ENCODE peak calls at places on chromosomes 12 and 14, in eight cellular contexts. E is small intestine, A is DND-41, Z is ascending aorta, J is HCT116, S is endothelial cell of umbilical vein, B is fibroblast of lung, I is lung. X is an unnamed sample.

GRCh38 chr12:19794116-19794515 is 354.8 kb downstream of the AEBP2 start:
- DNase-seq in E (no peak), A (no peak), Z (no peak), J (no peak), S (no peak), B (no peak), I (no peak), X (no peak)

GRCh38 chr12:48794870-48795269 is 6.0 kb upstream of the ADCY6 start:
- DNase-seq in E (peak; percentile 56), A (no peak), Z (no peak), J (no peak), S (no peak), B (no peak), I (no peak), X (peak; percentile 99)

GRCh38 chr12:71645268-71645667 is 18.4 kb downstream of the ZFC3H1 start:
- DNase-seq in E (no peak), A (no peak), Z (no peak), J (no peak), S (no peak), B (no peak), I (no peak), X (no peak)

GRCh38 chr12:64160718-64161060 is 61.4 kb downstream of the KICS2 start:
- DNase-seq in E (no peak), A (no peak), Z (no peak), J (no peak), S (peak; percentile 53), B (peak; percentile 81), I (no peak), X (peak; percentile 52)

GRCh38 chr12:48947727-48948126 is 9.6 kb downstream of the ARF3 start:
- DNase-seq in E (peak; percentile 72), A (no peak), Z (no peak), J (no peak), S (no peak), B (no peak), I (no peak), X (peak; percentile 54)

GRCh38 chr12:49947593-49948226 is 2.8 kb upstream of the AQP2 start:
- DNase-seq in E (no peak), A (no peak), Z (no peak), J (no peak), S (no peak), B (no peak), I (no peak), X (no peak)

GRCh38 chr12:8687846-8688601 is 9.8 kb upstream of the RIMKLB start:
- DNase-seq in E (peak; percentile 31), A (peak; percentile 15), Z (peak; percentile 32), J (peak; percentile 27), S (peak; percentile 97), B (peak; percentile 91), I (peak; percentile 56), X (peak; percentile 71)

GRCh38 chr12:128323526-128323925 is 56.6 kb downstream of the TMEM132C start:
- DNase-seq in E (no peak), A (no peak), Z (no peak), J (no peak), S (no peak), B (no peak), I (no peak), X (no peak)

GRCh38 chr14:57420986-57421385 is 30.6 kb downstream of the NAA30 start:
- DNase-seq in E (no peak), A (no peak), Z (no peak), J (no peak), S (no peak), B (no peak), I (no peak), X (no peak)

GRCh38 chr12:47835017-47835830 is 15.5 kb upstream of the HDAC7 start:
- DNase-seq in E (no peak), A (no peak), Z (no peak), J (no peak), S (no peak), B (no peak), I (no peak), X (no peak)

GRCh38 chr12:22034709-22035506 is 11.1 kb upstream of the CMAS start:
- DNase-seq in E (no peak), A (no peak), Z (no peak), J (no peak), S (peak; percentile 47), B (no peak), I (no peak), X (no peak)

GRCh38 chr12:990308-990648 is 745 bp upstream of the ERC1 start:
- DNase-seq in E (peak; percentile 42), A (peak; percentile 62), Z (no peak), J (no peak), S (no peak), B (peak; percentile 66), I (peak; percentile 61), X (peak; percentile 37)

GRCh38 chr12:120903382-120903817 is 758 bp downstream of the SPPL3 start:
- DNase-seq in E (peak; percentile 95), A (peak; percentile 68), Z (no peak), J (no peak), S (peak; percentile 33), B (peak; percentile 18), I (peak; percentile 73), X (peak; percentile 55)

GRCh38 chr14:50854521-50854920 is 17.3 kb upstream of the ABHD12B start:
- DNase-seq in E (no peak), A (no peak), Z (no peak), J (no peak), S (no peak), B (no peak), I (no peak), X (no peak)

GRCh38 chr14:68811161-68811560 is 18.3 kb upstream of the ZFP36L1 start:
- DNase-seq in E (no peak), A (no peak), Z (no peak), J (no peak), S (no peak), B (no peak), I (no peak), X (no peak)

GRCh38 chr14:66284346-66284745 is 201.8 kb upstream of the CCDC196 start:
- DNase-seq in E (peak; percentile 5), A (no peak), Z (no peak), J (no peak), S (no peak), B (no peak), I (no peak), X (no peak)

GRCh38 chr12:47038270-47038748 is 41.1 kb upstream of the PCED1B start:
- DNase-seq in E (peak; percentile 38), A (no peak), Z (no peak), J (no peak), S (no peak), B (peak; percentile 57), I (no peak), X (peak; percentile 76)

GRCh38 chr12:109763201-109763841 is 49.7 kb downstream of the FAM222A start:
- DNase-seq in E (peak; percentile 84), A (peak; percentile 15), Z (no peak), J (no peak), S (peak; percentile 21), B (peak; percentile 47), I (no peak), X (peak; percentile 87)

GRCh38 chr12:4145990-4146859 is 127.3 kb upstream of the CCND2 start:
- DNase-seq in E (no peak), A (no peak), Z (no peak), J (no peak), S (no peak), B (no peak), I (no peak), X (no peak)

GRCh38 chr14:21026988-21027315 is 2.1 kb upstream of the NDRG2 start:
- DNase-seq in E (no peak), A (no peak), Z (no peak), J (no peak), S (no peak), B (no peak), I (no peak), X (no peak)

GRCh38 chr12:113477171-113477841 is 5.6 kb upstream of the LHX5 start:
- DNase-seq in E (no peak), A (no peak), Z (no peak), J (no peak), S (no peak), B (no peak), I (no peak), X (no peak)

GRCh38 chr12:82034769-82035168 is 275.6 kb upstream of the PPFIA2 start:
- DNase-seq in E (no peak), A (no peak), Z (no peak), J (no peak), S (no peak), B (no peak), I (no peak), X (no peak)

GRCh38 chr12:65895031-65895430 is 70.7 kb downstream of the HMGA2 start:
- DNase-seq in E (no peak), A (no peak), Z (no peak), J (no peak), S (no peak), B (no peak), I (no peak), X (no peak)
- H3K4me3 ChIP-seq in E (no peak overlapping the region), A (no peak overlapping the region), Z (no peak overlapping the region), J (no peak overlapping the region), S (no peak overlapping the region), B (no peak overlapping the region), I (no peak overlapping the region), X (no peak overlapping the region)

GRCh38 chr12:73629171-73629570 is 908.5 kb upstream of the ATXN7L3B start:
- DNase-seq in E (no peak), A (no peak), Z (no peak), J (no peak), S (no peak), B (no peak), I (no peak), X (no peak)

GRCh38 chr12:73629893-73630872 is 907.5 kb upstream of the ATXN7L3B start:
- DNase-seq in E (no peak), A (no peak), Z (no peak), J (no peak), S (no peak), B (no peak), I (no peak), X (no peak)

GRCh38 chr12:73632191-73632590 is 905.4 kb upstream of the ATXN7L3B start:
- DNase-seq in E (no peak), A (no peak), Z (no peak), J (no peak), S (no peak), B (no peak), I (no peak), X (no peak)

DNA sequence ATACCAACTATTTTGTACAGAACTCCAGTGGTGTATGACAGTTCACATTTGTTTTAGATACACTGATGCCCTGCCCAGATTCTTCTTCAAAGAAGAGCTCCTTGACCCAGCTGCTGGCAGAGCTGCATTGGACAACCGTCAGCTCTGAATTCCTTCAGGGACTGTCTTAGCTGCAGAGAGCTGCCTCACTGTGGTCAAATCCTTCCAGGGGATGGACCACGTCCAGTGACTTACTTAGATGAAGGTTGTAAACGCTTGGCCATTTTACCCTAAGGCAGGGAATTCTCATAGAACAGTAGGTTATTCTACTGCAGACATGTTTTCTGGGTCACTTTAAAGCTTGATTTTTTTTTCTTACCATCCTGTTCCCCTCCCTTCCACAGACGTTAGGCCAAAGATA is 905.0 kb upstream of the ATXN7L3B start:
- DNase-seq in E (no peak), A (no peak), Z (no peak), J (no peak), S (no peak), B (no peak), I (no peak), X (no peak)
- H3K4me3 ChIP-seq in E (no peak overlapping the region), A (no peak overlapping the region), Z (no peak overlapping the region), J (no peak overlapping the region), S (no peak overlapping the region), B (no peak overlapping the region), I (no peak overlapping the region), X (no peak overlapping the region)

GRCh38 chr12:57216014-57216891 is at the start of gene NXPH4:
- DNase-seq in E (no peak), A (no peak), Z (no peak), J (no peak), S (no peak), B (no peak), I (no peak), X (no peak)
- H3K4me3 ChIP-seq in E (peak within 1 kb of the TSS; percentile 34), A (no peak within 1 kb of the TSS), Z (peak within 1 kb of the TSS; percentile 70), J (peak within 1 kb of the TSS; percentile 53), S (peak within 1 kb of the TSS; percentile 22), B (peak within 1 kb of the TSS; percentile 14), I (no peak within 1 kb of the TSS), X (peak within 1 kb of the TSS; percentile 78)

GRCh38 chr12:93912086-93912733 is 235.0 kb downstream of the CRADD start:
- DNase-seq in E (peak; percentile 72), A (no peak), Z (no peak), J (no peak), S (no peak), B (no peak), I (no peak), X (no peak)
- H3K4me3 ChIP-seq in E (no peak overlapping the region), A (no peak overlapping the region), Z (no peak overlapping the region), J (no peak overlapping the region), S (no peak overlapping the region), B (no peak overlapping the region), I (no peak overlapping the region), X (no peak overlapping the region)

X was measured in PC-9.